ENCODE peak calls at places on chromosomes 13 and 19, in nine cellular contexts. One of them, this sample, is unnamed. For H3K4me1, the result is how much of the 10 kb centered on the place peaks cover.

GRCh38 chr13:73967397-73968165 is 166.6 kb downstream of the KLF12 start:
- DNase-seq in thoracic aorta: no peak
- DNase-seq in suprapubic skin: no peak
- DNase-seq in spleen: no peak
- DNase-seq in tibial nerve: no peak
- DNase-seq in stomach: no peak
- DNase-seq in right cardiac atrium: no peak
- DNase-seq in GM23248: no peak
- DNase-seq in cardiac muscle cell: no peak
- DNase-seq in this sample: no peak

GRCh38 chr19:45638930-45639729 is at the start of gene EML2:
- DNase-seq in thoracic aorta: no peak
- DNase-seq in suprapubic skin: peak
- DNase-seq in spleen: peak
- DNase-seq in tibial nerve: peak
- DNase-seq in stomach: peak
- DNase-seq in right cardiac atrium: peak
- DNase-seq in GM23248: peak
- DNase-seq in cardiac muscle cell: peak
- DNase-seq in this sample: no peak

GRCh38 chr19:54670576-54671347 is 8.0 kb downstream of the LILRB4 start:
- DNase-seq in thoracic aorta: no peak
- DNase-seq in suprapubic skin: no peak
- DNase-seq in spleen: no peak
- DNase-seq in tibial nerve: no peak
- DNase-seq in stomach: no peak
- DNase-seq in right cardiac atrium: no peak
- DNase-seq in GM23248: no peak
- DNase-seq in cardiac muscle cell: no peak
- DNase-seq in this sample: no peak

GRCh38 chr13:78876915-78877549 is 218.1 kb upstream of the OBI1 start:
- DNase-seq in thoracic aorta: no peak
- DNase-seq in suprapubic skin: no peak
- DNase-seq in spleen: peak
- DNase-seq in tibial nerve: no peak
- DNase-seq in stomach: no peak
- DNase-seq in right cardiac atrium: no peak
- DNase-seq in GM23248: no peak
- DNase-seq in cardiac muscle cell: no peak
- DNase-seq in this sample: no peak

GRCh38 chr19:38199340-38199739 is 24.7 kb downstream of the DPF1 start:
- DNase-seq in thoracic aorta: no peak
- DNase-seq in suprapubic skin: no peak
- DNase-seq in spleen: no peak
- DNase-seq in tibial nerve: no peak
- DNase-seq in stomach: no peak
- DNase-seq in right cardiac atrium: no peak
- DNase-seq in GM23248: no peak
- DNase-seq in cardiac muscle cell: no peak
- DNase-seq in this sample: no peak

GRCh38 chr13:67619987-67620386 is 389.9 kb upstream of the PCDH9 start:
- DNase-seq in thoracic aorta: no peak
- DNase-seq in suprapubic skin: no peak
- DNase-seq in spleen: no peak
- DNase-seq in tibial nerve: no peak
- DNase-seq in stomach: no peak
- DNase-seq in right cardiac atrium: no peak
- DNase-seq in GM23248: no peak
- DNase-seq in cardiac muscle cell: no peak
- DNase-seq in this sample: no peak

GRCh38 chr13:89490661-89491060 is 1819.5 kb downstream of the SLITRK5 start:
- DNase-seq in thoracic aorta: no peak
- DNase-seq in suprapubic skin: no peak
- DNase-seq in spleen: no peak
- DNase-seq in tibial nerve: no peak
- DNase-seq in stomach: no peak
- DNase-seq in right cardiac atrium: no peak
- DNase-seq in GM23248: no peak
- DNase-seq in cardiac muscle cell: no peak
- DNase-seq in this sample: no peak

GRCh38 chr13:72097568-72097967 is 230.6 kb upstream of the DACH1 start:
- DNase-seq in thoracic aorta: no peak
- DNase-seq in suprapubic skin: no peak
- DNase-seq in spleen: no peak
- DNase-seq in tibial nerve: no peak
- DNase-seq in stomach: no peak
- DNase-seq in right cardiac atrium: no peak
- DNase-seq in GM23248: no peak
- DNase-seq in cardiac muscle cell: no peak
- DNase-seq in this sample: no peak

GRCh38 chr19:17455711-17456123 is 5.0 kb downstream of the NXNL1 start:
- DNase-seq in thoracic aorta: no peak
- DNase-seq in suprapubic skin: no peak
- DNase-seq in spleen: no peak
- DNase-seq in tibial nerve: no peak
- DNase-seq in stomach: peak
- DNase-seq in right cardiac atrium: no peak
- DNase-seq in GM23248: peak
- DNase-seq in cardiac muscle cell: no peak
- DNase-seq in this sample: no peak

GRCh38 chr19:45467115-45467455 is 711 bp upstream of the FOSB start:
- DNase-seq in thoracic aorta: no peak
- DNase-seq in suprapubic skin: no peak
- DNase-seq in spleen: no peak
- DNase-seq in tibial nerve: no peak
- DNase-seq in stomach: no peak
- DNase-seq in right cardiac atrium: no peak
- DNase-seq in GM23248: peak
- DNase-seq in cardiac muscle cell: no peak
- DNase-seq in this sample: no peak

GRCh38 chr13:79070343-79070974 is 335.6 kb downstream of the RBM26 start:
- DNase-seq in thoracic aorta: no peak
- DNase-seq in suprapubic skin: no peak
- DNase-seq in spleen: no peak
- DNase-seq in tibial nerve: no peak
- DNase-seq in stomach: no peak
- DNase-seq in right cardiac atrium: no peak
- DNase-seq in GM23248: no peak
- DNase-seq in cardiac muscle cell: no peak
- DNase-seq in this sample: no peak

GRCh38 chr13:23707674-23708073 is 137.5 kb downstream of the TNFRSF19 start:
- DNase-seq in thoracic aorta: no peak
- DNase-seq in suprapubic skin: no peak
- DNase-seq in spleen: no peak
- DNase-seq in tibial nerve: no peak
- DNase-seq in stomach: no peak
- DNase-seq in right cardiac atrium: no peak
- DNase-seq in GM23248: peak
- DNase-seq in cardiac muscle cell: no peak
- DNase-seq in this sample: no peak

GRCh38 chr19:3516675-3517207 is 10.6 kb downstream of the FZR1 start:
- DNase-seq in thoracic aorta: no peak
- DNase-seq in suprapubic skin: no peak
- DNase-seq in spleen: no peak
- DNase-seq in tibial nerve: no peak
- DNase-seq in stomach: peak
- DNase-seq in right cardiac atrium: no peak
- DNase-seq in GM23248: no peak
- DNase-seq in cardiac muscle cell: no peak
- DNase-seq in this sample: no peak

GRCh38 chr13:53743906-53744305 is 715.3 kb downstream of the OLFM4 start:
- DNase-seq in thoracic aorta: no peak
- DNase-seq in suprapubic skin: no peak
- DNase-seq in spleen: no peak
- DNase-seq in tibial nerve: no peak
- DNase-seq in stomach: no peak
- DNase-seq in right cardiac atrium: no peak
- DNase-seq in GM23248: no peak
- DNase-seq in cardiac muscle cell: no peak
- DNase-seq in this sample: no peak

GRCh38 chr13:71610876-71611275 is 256.1 kb downstream of the DACH1 start:
- DNase-seq in thoracic aorta: no peak
- DNase-seq in suprapubic skin: no peak
- DNase-seq in spleen: no peak
- DNase-seq in tibial nerve: no peak
- DNase-seq in stomach: no peak
- DNase-seq in right cardiac atrium: no peak
- DNase-seq in GM23248: no peak
- DNase-seq in cardiac muscle cell: no peak
- DNase-seq in this sample: no peak

GRCh38 chr13:97250560-97250959 is 28.4 kb downstream of the MBNL2 start:
- DNase-seq in thoracic aorta: no peak
- DNase-seq in suprapubic skin: no peak
- DNase-seq in spleen: no peak
- DNase-seq in tibial nerve: no peak
- DNase-seq in stomach: no peak
- DNase-seq in right cardiac atrium: no peak
- DNase-seq in GM23248: no peak
- DNase-seq in cardiac muscle cell: no peak
- DNase-seq in this sample: no peak

GRCh38 chr13:112891477-112892401 is 77.3 kb upstream of the MCF2L start:
- DNase-seq in thoracic aorta: no peak
- DNase-seq in suprapubic skin: no peak
- DNase-seq in spleen: peak
- DNase-seq in tibial nerve: no peak
- DNase-seq in stomach: peak
- DNase-seq in right cardiac atrium: no peak
- DNase-seq in GM23248: no peak
- DNase-seq in cardiac muscle cell: no peak
- DNase-seq in this sample: no peak

GRCh38 chr19:51559240-51559639 is 11.8 kb upstream of the ZNF175 start:
- DNase-seq in thoracic aorta: no peak
- DNase-seq in suprapubic skin: no peak
- DNase-seq in spleen: no peak
- DNase-seq in tibial nerve: no peak
- DNase-seq in stomach: no peak
- DNase-seq in right cardiac atrium: no peak
- DNase-seq in GM23248: no peak
- DNase-seq in cardiac muscle cell: no peak
- DNase-seq in this sample: no peak

GRCh38 chr19:17718467-17718987 is 753 bp upstream of the MAP1S start:
- DNase-seq in thoracic aorta: no peak
- DNase-seq in suprapubic skin: no peak
- DNase-seq in spleen: no peak
- DNase-seq in tibial nerve: no peak
- DNase-seq in stomach: no peak
- DNase-seq in right cardiac atrium: no peak
- DNase-seq in GM23248: no peak
- DNase-seq in cardiac muscle cell: no peak
- DNase-seq in this sample: no peak

GRCh38 chr19:4454952-4455738 is 2.4 kb downstream of the UBXN6 start:
- DNase-seq in thoracic aorta: no peak
- DNase-seq in suprapubic skin: no peak
- DNase-seq in spleen: no peak
- DNase-seq in tibial nerve: no peak
- DNase-seq in stomach: no peak
- DNase-seq in right cardiac atrium: peak
- DNase-seq in GM23248: peak
- DNase-seq in cardiac muscle cell: no peak
- DNase-seq in this sample: no peak

GRCh38 chr13:57858376-57858775 is 226.8 kb downstream of the PCDH17 start:
- DNase-seq in thoracic aorta: no peak
- DNase-seq in suprapubic skin: no peak
- DNase-seq in spleen: no peak
- DNase-seq in tibial nerve: no peak
- DNase-seq in stomach: no peak
- DNase-seq in right cardiac atrium: no peak
- DNase-seq in GM23248: no peak
- DNase-seq in cardiac muscle cell: no peak
- DNase-seq in this sample: no peak

GRCh38 chr13:51112771-51113170 is 1.7 kb upstream of the C13orf42 start:
- DNase-seq in thoracic aorta: no peak
- DNase-seq in suprapubic skin: no peak
- DNase-seq in spleen: no peak
- DNase-seq in tibial nerve: no peak
- DNase-seq in stomach: no peak
- DNase-seq in right cardiac atrium: no peak
- DNase-seq in GM23248: no peak
- DNase-seq in cardiac muscle cell: no peak
- DNase-seq in this sample: no peak
- H3K4me1 ChIP-seq in thoracic aorta: under half
- H3K4me1 ChIP-seq in suprapubic skin: under half
- H3K4me1 ChIP-seq in spleen: under half
- H3K4me1 ChIP-seq in tibial nerve: under half
- H3K4me1 ChIP-seq in stomach: under half
- H3K4me1 ChIP-seq in right cardiac atrium: under half
- H3K4me1 ChIP-seq in GM23248: under half
- H3K4me1 ChIP-seq in cardiac muscle cell: under half
- H3K4me1 ChIP-seq in this sample: under half

GRCh38 chr19:19386373-19386869 is 19.1 kb upstream of the GATAD2A start:
- DNase-seq in thoracic aorta: no peak
- DNase-seq in suprapubic skin: no peak
- DNase-seq in spleen: peak
- DNase-seq in tibial nerve: no peak
- DNase-seq in stomach: no peak
- DNase-seq in right cardiac atrium: no peak
- DNase-seq in GM23248: peak
- DNase-seq in cardiac muscle cell: no peak
- DNase-seq in this sample: no peak
- H3K27ac ChIP-seq in thoracic aorta: peak
- H3K27ac ChIP-seq in suprapubic skin: peak
- H3K27ac ChIP-seq in spleen: peak
- H3K27ac ChIP-seq in tibial nerve: peak
- H3K27ac ChIP-seq in stomach: peak
- H3K27ac ChIP-seq in right cardiac atrium: peak
- H3K27ac ChIP-seq in GM23248: peak
- H3K27ac ChIP-seq in cardiac muscle cell: peak
- H3K27ac ChIP-seq in this sample: peak

DNA sequence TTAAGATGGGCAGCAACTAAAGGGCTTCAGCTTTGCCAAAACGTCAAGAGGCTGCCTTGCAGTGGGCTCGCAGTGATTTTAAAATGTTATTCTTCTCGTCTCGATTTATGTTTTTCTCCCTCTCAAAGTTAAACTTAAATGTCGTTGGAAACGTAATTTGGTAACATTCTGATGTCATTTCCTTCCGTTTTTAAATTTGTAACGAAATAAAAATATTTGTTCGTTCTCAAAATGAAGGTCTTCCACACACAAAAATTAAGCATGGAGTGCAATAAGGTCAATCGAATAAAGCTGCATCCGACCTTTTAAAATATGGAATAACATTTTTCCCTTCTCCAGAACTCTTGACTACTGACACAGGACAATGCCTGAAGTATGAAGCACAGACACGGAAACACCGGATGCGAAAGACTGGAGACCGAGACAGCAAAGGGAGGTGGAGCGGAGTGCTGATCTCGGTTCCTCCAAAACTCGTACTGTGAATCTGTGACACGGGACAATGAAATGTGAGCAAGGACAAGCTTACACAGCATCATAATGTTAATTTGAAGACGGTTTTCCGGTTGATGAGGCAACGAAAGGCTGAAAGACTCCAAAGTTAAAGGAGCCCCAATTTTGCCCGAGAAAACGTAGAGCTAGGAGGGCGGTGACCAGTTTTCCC is 850 bp downstream of the MTMR6 start:
- DNase-seq in thoracic aorta: no peak
- DNase-seq in suprapubic skin: no peak
- DNase-seq in spleen: no peak
- DNase-seq in tibial nerve: peak
- DNase-seq in stomach: no peak
- DNase-seq in right cardiac atrium: no peak
- DNase-seq in GM23248: peak
- DNase-seq in cardiac muscle cell: peak
- DNase-seq in this sample: peak
- H3K4me1 ChIP-seq in thoracic aorta: under half
- H3K4me1 ChIP-seq in suprapubic skin: under half
- H3K4me1 ChIP-seq in spleen: under half
- H3K4me1 ChIP-seq in tibial nerve: under half
- H3K4me1 ChIP-seq in stomach: under half
- H3K4me1 ChIP-seq in right cardiac atrium: under half
- H3K4me1 ChIP-seq in GM23248: under half
- H3K4me1 ChIP-seq in cardiac muscle cell: under half
- H3K4me1 ChIP-seq in this sample: under half

GRCh38 chr13:105918842-105919741 is 616.4 kb downstream of the EFNB2 start:
- DNase-seq in thoracic aorta: no peak
- DNase-seq in suprapubic skin: no peak
- DNase-seq in spleen: no peak
- DNase-seq in tibial nerve: no peak
- DNase-seq in stomach: peak
- DNase-seq in right cardiac atrium: peak
- DNase-seq in GM23248: peak
- DNase-seq in cardiac muscle cell: no peak
- DNase-seq in this sample: no peak
- H3K27ac ChIP-seq in thoracic aorta: no peak
- H3K27ac ChIP-seq in suprapubic skin: no peak
- H3K27ac ChIP-seq in spleen: no peak
- H3K27ac ChIP-seq in tibial nerve: no peak
- H3K27ac ChIP-seq in stomach: no peak
- H3K27ac ChIP-seq in right cardiac atrium: no peak
- H3K27ac ChIP-seq in GM23248: no peak
- H3K27ac ChIP-seq in cardiac muscle cell: no peak
- H3K27ac ChIP-seq in this sample: no peak

This sample was measured in effector memory CD4-positive, alpha-beta T cell.